ENCODE peak calls at places on chromosomes 12 and 14, in four cellular contexts. One of them, this sample, is unnamed.

GRCh38 chr12:27555928-27556778 is 32.1 kb downstream of the PPFIBP1 start:
- DNase-seq in GM12878: no peak
- DNase-seq in K562: no peak
- DNase-seq in HepG2: no peak
- DNase-seq in this sample: no peak

GRCh38 chr14:105337966-105338365 is 23.4 kb downstream of the PACS2 start:
- DNase-seq in K562: no peak
- DNase-seq in HepG2: no peak
- DNase-seq in GM12878: no peak
- DNase-seq in this sample: no peak

GRCh38 chr12:125185311-125185739 is 120.1 kb downstream of the AACS start:
- DNase-seq in K562: no peak
- DNase-seq in GM12878: no peak
- DNase-seq in HepG2: no peak
- DNase-seq in this sample: no peak

GRCh38 chr14:73394317-73394716 is 64.0 kb downstream of the NUMB start:
- DNase-seq in GM12878: no peak
- DNase-seq in K562: no peak
- DNase-seq in HepG2: no peak
- DNase-seq in this sample: no peak

GRCh38 chr12:1917172-1918070 is 1.0 kb downstream of the CACNA2D4 start:
- DNase-seq in K562: peak
- DNase-seq in GM12878: no peak
- DNase-seq in HepG2: no peak
- DNase-seq in this sample: no peak

GRCh38 chr14:31122098-31122611 is 85.4 kb downstream of the HECTD1 start:
- DNase-seq in K562: no peak
- DNase-seq in HepG2: no peak
- DNase-seq in GM12878: no peak
- DNase-seq in this sample: no peak

GRCh38 chr12:103517161-103517560 is 21.4 kb upstream of the C12orf42 start:
- DNase-seq in HepG2: no peak
- DNase-seq in GM12878: no peak
- DNase-seq in K562: no peak
- DNase-seq in this sample: no peak

GRCh38 chr14:105562713-105563346 is 36.4 kb downstream of the TMEM121 start:
- DNase-seq in K562: no peak
- DNase-seq in HepG2: no peak
- DNase-seq in GM12878: no peak
- DNase-seq in this sample: no peak

GRCh38 chr12:49813131-49813530 is 15.1 kb downstream of the NCKAP5L start:
- DNase-seq in HepG2: no peak
- DNase-seq in GM12878: no peak
- DNase-seq in K562: no peak
- DNase-seq in this sample: no peak

GRCh38 chr12:119843100-119843499 is 34.0 kb downstream of the CIT start:
- DNase-seq in HepG2: no peak
- DNase-seq in GM12878: no peak
- DNase-seq in K562: no peak
- DNase-seq in this sample: no peak

GRCh38 chr12:24839268-24839791 is 109.6 kb downstream of the BCAT1 start:
- DNase-seq in HepG2: no peak
- DNase-seq in GM12878: peak
- DNase-seq in K562: no peak
- DNase-seq in this sample: no peak
- TF ChIP-seq SIN3A in HepG2: no peak
- TF ChIP-seq SIN3A in GM12878: no peak
- TF ChIP-seq SIN3A in K562: no peak
- TF ChIP-seq SIN3A in this sample: no peak

DNA sequence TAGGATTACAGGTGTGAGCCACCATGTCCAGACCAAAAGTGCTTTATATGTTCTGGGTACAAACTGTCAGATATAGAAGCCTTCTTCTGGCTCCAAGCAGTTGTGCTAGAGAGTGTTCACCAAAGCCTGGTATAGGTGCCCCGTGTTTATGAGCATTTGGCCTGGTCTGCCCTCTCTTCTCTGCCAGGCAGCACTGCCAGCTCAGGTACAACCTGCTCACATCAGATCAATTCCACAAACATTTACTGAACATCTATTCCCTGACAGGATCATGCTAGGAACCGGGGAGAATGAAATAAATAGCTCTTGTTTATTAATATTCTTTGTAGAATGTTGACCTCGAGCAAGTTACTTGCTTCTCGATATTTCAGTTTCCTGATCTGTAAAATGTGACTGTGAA is 20.0 kb upstream of the SOCS2 start:
- DNase-seq in K562: no peak
- DNase-seq in GM12878: no peak
- DNase-seq in HepG2: no peak
- DNase-seq in this sample: no peak
- TF ChIP-seq CREB1 in K562: no peak
- TF ChIP-seq CREB1 in GM12878: no peak
- TF ChIP-seq CREB1 in HepG2: no peak
- TF ChIP-seq CREB1 in this sample: no peak

GRCh38 chr14:94906991-94907587 is 137.2 kb upstream of the GSC start:
- DNase-seq in K562: no peak
- DNase-seq in GM12878: no peak
- DNase-seq in HepG2: no peak
- DNase-seq in this sample: no peak

GRCh38 chr14:94903338-94903737 is 133.4 kb upstream of the GSC start:
- DNase-seq in HepG2: no peak
- DNase-seq in GM12878: no peak
- DNase-seq in K562: no peak
- DNase-seq in this sample: no peak

GRCh38 chr14:94904636-94905035 is 134.7 kb upstream of the GSC start:
- DNase-seq in HepG2: no peak
- DNase-seq in GM12878: no peak
- DNase-seq in K562: no peak
- DNase-seq in this sample: no peak

GRCh38 chr14:94907626-94908261 is 137.8 kb upstream of the GSC start:
- DNase-seq in GM12878: no peak
- DNase-seq in K562: no peak
- DNase-seq in HepG2: no peak
- DNase-seq in this sample: no peak

GRCh38 chr14:94906577-94906976 is 136.7 kb upstream of the GSC start:
- DNase-seq in HepG2: no peak
- DNase-seq in GM12878: no peak
- DNase-seq in K562: no peak
- DNase-seq in this sample: no peak
- TF ChIP-seq SIN3A in HepG2: no peak
- TF ChIP-seq SIN3A in GM12878: no peak
- TF ChIP-seq SIN3A in K562: no peak
- TF ChIP-seq SIN3A in this sample: no peak

GRCh38 chr14:37406095-37406494 is 189.0 kb downstream of the FOXA1 start:
- DNase-seq in GM12878: no peak
- DNase-seq in HepG2: no peak
- DNase-seq in K562: no peak
- DNase-seq in this sample: no peak

GRCh38 chr14:37413504-37414003 is 181.5 kb downstream of the FOXA1 start:
- DNase-seq in K562: no peak
- DNase-seq in HepG2: peak
- DNase-seq in GM12878: no peak
- DNase-seq in this sample: no peak

GRCh38 chr14:37416264-37416663 is 178.8 kb downstream of the FOXA1 start:
- DNase-seq in HepG2: no peak
- DNase-seq in K562: no peak
- DNase-seq in GM12878: no peak
- DNase-seq in this sample: no peak

GRCh38 chr14:37413050-37413449 is 182.0 kb downstream of the FOXA1 start:
- DNase-seq in GM12878: no peak
- DNase-seq in K562: no peak
- DNase-seq in HepG2: no peak
- DNase-seq in this sample: no peak

DNA sequence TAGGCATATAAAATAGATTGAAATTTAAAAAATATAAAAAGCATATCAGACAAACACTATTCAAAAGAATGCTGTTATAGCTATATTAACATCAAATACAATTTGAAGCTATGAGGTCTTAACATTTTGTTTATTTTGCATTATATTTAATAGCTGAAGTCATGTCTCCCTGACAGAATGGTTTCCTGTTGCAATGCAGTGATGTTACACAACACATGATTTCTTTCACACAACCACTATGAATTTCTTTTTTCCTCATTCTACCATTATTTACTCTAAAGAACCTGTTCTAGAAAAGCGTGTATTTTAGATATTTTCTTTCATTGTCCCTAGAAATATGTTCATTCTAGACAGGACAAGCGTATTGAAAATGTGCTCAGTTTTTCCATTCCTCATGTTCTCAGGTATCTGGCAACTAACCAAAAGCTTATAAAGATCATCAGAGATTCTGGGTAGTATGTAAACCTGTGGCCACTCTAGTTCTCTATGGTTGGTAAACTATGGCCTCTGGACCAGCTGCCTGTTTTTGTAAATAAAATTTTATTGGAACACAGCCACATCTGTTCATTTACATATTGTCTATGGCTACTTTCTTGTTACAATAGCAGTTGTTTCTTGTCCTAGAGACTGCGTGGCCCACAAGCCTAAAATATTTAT is 183.8 kb downstream of the FOXA1 start:
- DNase-seq in HepG2: no peak
- DNase-seq in K562: no peak
- DNase-seq in GM12878: no peak
- DNase-seq in this sample: no peak
- TF ChIP-seq CREB1 in HepG2: no peak
- TF ChIP-seq CREB1 in K562: no peak
- TF ChIP-seq CREB1 in GM12878: no peak
- TF ChIP-seq CREB1 in this sample: no peak

GRCh38 chr14:99707921-99708320 is 23.8 kb downstream of the CYP46A1 start:
- DNase-seq in GM12878: no peak
- DNase-seq in K562: no peak
- DNase-seq in HepG2: no peak
- DNase-seq in this sample: no peak
- TF ChIP-seq SIN3A in GM12878: no peak
- TF ChIP-seq SIN3A in K562: no peak
- TF ChIP-seq SIN3A in HepG2: no peak
- TF ChIP-seq SIN3A in this sample: no peak

This sample was measured in H1.